ENCODE peak calls at places on chromosomes 16 and 17, in six cellular contexts. P, L, W, H, M and C are unnamed samples.
A peak's percentile ranks its signal among the peaks of the same experiment; 100 is the strongest.

GRCh38 chr17:61409301-61410099 is 9.9 kb downstream of the TBX2 start:
- DNase-seq in P (peak; percentile 41), L (peak; percentile 54), W (peak; percentile 66), H (no peak), M (peak; percentile 73), C (peak; percentile 26)

GRCh38 chr17:73429440-73430164 is 117.8 kb upstream of the CDC42EP4 start:
- DNase-seq in P (peak; percentile 76), L (peak; percentile 88), W (peak; percentile 86), H (peak; percentile 94), M (peak; percentile 92), C (peak; percentile 49)

GRCh38 chr17:19335951-19336631 is 26.4 kb downstream of the B9D1 start:
- DNase-seq in P (no peak), L (no peak), W (no peak), H (no peak), M (no peak), C (no peak)

GRCh38 chr17:17728550-17729251 is 47.4 kb downstream of the RAI1 start:
- DNase-seq in P (no peak), L (peak; percentile 45), W (no peak), H (no peak), M (no peak), C (no peak)

GRCh38 chr16:83744521-83744981 is 63.2 kb upstream of the HSBP1 start:
- DNase-seq in P (peak; percentile 65), L (peak; percentile 13), W (peak; percentile 45), H (no peak), M (no peak), C (no peak)

GRCh38 chr16:88810868-88811599 is 694 bp downstream of the APRT start:
- DNase-seq in P (peak; percentile 84), L (peak; percentile 79), W (peak; percentile 86), H (no peak), M (peak; percentile 62), C (peak; percentile 74)

GRCh38 chr17:59165933-59166342 is 10.4 kb downstream of the PRR11 start:
- DNase-seq in P (no peak), L (peak; percentile 41), W (no peak), H (peak; percentile 55), M (peak; percentile 89), C (peak; percentile 32)

GRCh38 chr17:40181205-40181604 is 3.9 kb downstream of the RAPGEFL1 start:
- DNase-seq in P (no peak), L (no peak), W (no peak), H (no peak), M (no peak), C (no peak)

GRCh38 chr16:24668481-24669001 is 60.9 kb upstream of the TNRC6A start:
- DNase-seq in P (peak; percentile 56), L (no peak), W (peak; percentile 23), H (no peak), M (no peak), C (no peak)

GRCh38 chr16:84735846-84736586 is 36.2 kb downstream of the USP10 start:
- DNase-seq in P (no peak), L (peak; percentile 79), W (no peak), H (no peak), M (no peak), C (peak; percentile 48)

GRCh38 chr17:13332207-13332606 is 269.5 kb downstream of the HS3ST3A1 start:
- DNase-seq in P (no peak), L (no peak), W (no peak), H (no peak), M (no peak), C (no peak)

GRCh38 chr17:81996757-81997441 is 19.5 kb downstream of the ASPSCR1 start:
- DNase-seq in P (no peak), L (no peak), W (no peak), H (no peak), M (no peak), C (no peak)

GRCh38 chr16:81036751-81037350 is 1.2 kb downstream of the ATMIN start:
- DNase-seq in P (no peak), L (no peak), W (no peak), H (no peak), M (no peak), C (no peak)

GRCh38 chr17:19331134-19331533 is 31.4 kb downstream of the B9D1 start:
- DNase-seq in P (no peak), L (no peak), W (no peak), H (no peak), M (no peak), C (no peak)

GRCh38 chr16:89602273-89602951 is 11.0 kb upstream of the DPEP1 start:
- DNase-seq in P (no peak), L (no peak), W (no peak), H (no peak), M (peak; percentile 80), C (peak; percentile 26)

GRCh38 chr16:13594798-13595197 is 325.2 kb upstream of the ERCC4 start:
- DNase-seq in P (no peak), L (no peak), W (no peak), H (no peak), M (peak; percentile 86), C (no peak)

GRCh38 chr17:79070266-79070880 is 4.3 kb upstream of the ENGASE start:
- DNase-seq in P (no peak), L (no peak), W (no peak), H (no peak), M (no peak), C (no peak)

GRCh38 chr16:50025544-50025931 is 513 bp downstream of the CNEP1R1 start:
- DNase-seq in P (no peak), L (peak; percentile 20), W (no peak), H (no peak), M (no peak), C (no peak)

GRCh38 chr16:11597737-11598136 is 11.0 kb upstream of the LITAF start:
- DNase-seq in P (no peak), L (no peak), W (no peak), H (no peak), M (no peak), C (no peak)

GRCh38 chr16:50695017-50696000 is 1.9 kb downstream of the NOD2 start:
- DNase-seq in P (peak; percentile 61), L (no peak), W (no peak), H (no peak), M (no peak), C (no peak)

GRCh38 chr16:17257426-17257825 is 213.3 kb downstream of the XYLT1 start:
- DNase-seq in P (no peak), L (no peak), W (no peak), H (no peak), M (no peak), C (no peak)

GRCh38 chr17:78882546-78883089 is 20.4 kb downstream of the CEP295NL start:
- DNase-seq in P (no peak), L (no peak), W (no peak), H (no peak), M (no peak), C (no peak)

GRCh38 chr17:163514-164103 is 17.8 kb downstream of the DOC2B start:
- DNase-seq in P (no peak), L (no peak), W (no peak), H (no peak), M (peak; percentile 65), C (no peak)

GRCh38 chr16:22659933-22660332 is 149.2 kb downstream of the NPIPB5 start:
- DNase-seq in P (no peak), L (peak; percentile 32), W (no peak), H (no peak), M (no peak), C (no peak)

GRCh38 chr16:22663389-22664064 is 150.4 kb upstream of the HS3ST2 start:
- DNase-seq in P (no peak), L (no peak), W (no peak), H (no peak), M (no peak), C (no peak)

GRCh38 chr16:22664132-22664531 is 149.8 kb upstream of the HS3ST2 start:
- DNase-seq in P (no peak), L (no peak), W (no peak), H (no peak), M (no peak), C (no peak)

GRCh38 chr16:22661161-22661647 is 150.5 kb downstream of the NPIPB5 start:
- DNase-seq in P (no peak), L (no peak), W (no peak), H (no peak), M (no peak), C (no peak)

DNA sequence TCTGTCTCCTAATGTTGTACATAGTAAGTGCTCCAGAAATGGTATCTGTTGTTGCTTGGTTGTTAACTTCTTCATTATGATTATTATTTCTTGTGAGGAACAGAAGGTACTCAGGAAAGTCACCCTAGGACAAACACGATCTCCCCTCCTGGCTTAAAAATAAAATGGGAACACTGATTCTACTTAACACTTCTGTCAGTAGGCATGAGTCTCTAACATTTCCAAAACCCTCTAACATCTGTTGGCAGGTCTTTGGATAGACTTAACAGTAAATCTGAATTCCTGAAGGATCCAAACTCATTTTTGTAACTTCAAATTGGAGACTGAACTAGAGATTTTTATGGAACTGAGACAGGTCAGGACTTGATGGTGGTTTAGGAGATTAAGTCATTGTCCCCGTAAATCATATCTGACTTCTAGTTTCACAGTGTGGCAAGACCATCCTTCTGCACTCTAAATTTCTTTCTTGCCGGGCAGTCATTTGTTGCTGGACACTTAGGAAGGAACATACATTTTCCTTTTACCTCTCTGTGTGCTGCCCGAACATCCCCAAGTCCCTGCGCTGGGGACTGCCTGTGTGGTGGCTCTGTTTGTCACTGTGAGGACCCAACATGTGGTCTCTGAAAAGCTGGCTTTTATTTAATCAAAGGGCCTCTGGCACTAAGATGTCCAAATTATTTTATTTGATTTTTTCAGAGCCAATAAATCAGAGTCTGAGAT is 149.9 kb downstream of the NPIPB5 start:
- DNase-seq in P (no peak), L (no peak), W (no peak), H (no peak), M (no peak), C (no peak)
- H3K27ac ChIP-seq in P (no peak overlapping the region), L (no peak overlapping the region), W (no peak overlapping the region), H (no peak overlapping the region), M (no peak overlapping the region), C (no peak overlapping the region)

GRCh38 chr16:20905576-20905975 is 5.0 kb downstream of the LYRM1 start:
- DNase-seq in P (no peak), L (no peak), W (no peak), H (no peak), M (no peak), C (no peak)
- H3K27ac ChIP-seq in P (peak overlapping the region; percentile 96), L (peak overlapping the region; percentile 67), W (peak overlapping the region; percentile 54), H (peak overlapping the region; percentile 99), M (no peak overlapping the region), C (no peak overlapping the region)

DNA sequence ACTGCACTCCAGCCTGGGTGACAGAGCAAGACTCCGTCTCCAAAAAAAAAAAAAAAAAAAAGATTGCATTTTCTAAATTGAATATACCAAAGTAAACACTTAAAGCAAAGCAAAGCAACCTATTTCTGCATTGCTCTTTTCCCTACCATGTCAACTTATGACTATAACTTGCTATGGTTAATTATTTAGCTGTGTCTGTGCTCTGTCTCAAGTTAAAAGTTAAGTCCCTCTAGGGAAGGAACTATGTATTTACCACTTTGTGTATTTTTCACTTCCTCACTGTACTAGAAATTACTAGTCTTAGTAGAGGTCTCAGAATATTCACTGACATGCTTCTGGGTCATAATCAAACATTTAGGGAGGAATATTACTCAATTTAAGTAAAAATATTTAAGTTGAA is 711.7 kb upstream of the SOX9 start:
- DNase-seq in P (no peak), L (no peak), W (no peak), H (no peak), M (no peak), C (no peak)
- H3K27ac ChIP-seq in P (no peak overlapping the region), L (no peak overlapping the region), W (no peak overlapping the region), H (no peak overlapping the region), M (no peak overlapping the region), C (no peak overlapping the region)

DNA sequence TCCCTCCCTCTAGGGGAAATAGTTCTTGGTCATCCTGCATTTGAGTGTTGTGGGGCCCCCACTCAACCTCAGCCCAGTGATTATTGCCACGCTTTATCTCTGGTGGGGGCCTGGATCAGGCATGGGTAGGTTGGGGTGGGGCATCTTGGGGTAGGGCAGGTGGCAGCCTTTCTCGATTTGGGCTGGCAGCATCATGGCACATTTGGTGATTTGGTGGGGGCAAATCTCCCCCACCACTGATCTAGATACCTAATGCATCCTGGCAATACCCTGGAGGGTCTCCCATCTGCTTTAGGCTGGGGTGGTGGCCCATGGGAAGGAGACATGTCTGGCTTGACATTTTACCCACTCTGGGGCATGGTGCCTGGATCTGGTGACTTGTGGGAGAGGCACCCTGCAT is 40.2 kb downstream of the NLRP1 start:
- DNase-seq in P (no peak), L (no peak), W (no peak), H (no peak), M (no peak), C (no peak)
- H3K27ac ChIP-seq in P (no peak overlapping the region), L (no peak overlapping the region), W (no peak overlapping the region), H (no peak overlapping the region), M (no peak overlapping the region), C (no peak overlapping the region)